ENCODE peak calls at places on chromosomes 3 and 15, in seven cellular contexts. One of them, this sample, is unnamed.

GRCh38 chr15:80479191-80479590 is 75.0 kb downstream of the ARNT2 start:
- DNase-seq in amygdala: no peak
- DNase-seq in epithelial cell of prostate: no peak
- DNase-seq in stimulated activated CD4-positive, alpha-beta T cell treated with anti-CD3 and anti-CD28 coated beads, Interleukin-12 subunit alpha, Interleukin-12 subunit beta, amount 100 ng/mL, for 24 hours: no peak
- DNase-seq in pons: no peak
- DNase-seq in activated effector memory CD4-positive, alpha-beta T cell treated with anti-CD3 and anti-CD28 coated beads, Interleukin-2, amount 50 U/mL, for 16 hours: no peak
- DNase-seq in fibroblast of villous mesenchyme: no peak
- DNase-seq in this sample: no peak

GRCh38 chr3:184554470-184554869 is 7.1 kb upstream of the EPHB3 start:
- DNase-seq in amygdala: no peak
- DNase-seq in epithelial cell of prostate: no peak
- DNase-seq in stimulated activated CD4-positive, alpha-beta T cell treated with anti-CD3 and anti-CD28 coated beads, Interleukin-12 subunit alpha, Interleukin-12 subunit beta, amount 100 ng/mL, for 24 hours: no peak
- DNase-seq in pons: no peak
- DNase-seq in activated effector memory CD4-positive, alpha-beta T cell treated with anti-CD3 and anti-CD28 coated beads, Interleukin-2, amount 50 U/mL, for 16 hours: no peak
- DNase-seq in fibroblast of villous mesenchyme: no peak
- DNase-seq in this sample: no peak

GRCh38 chr15:64761156-64761555 is 14.2 kb downstream of the RBPMS2 start:
- DNase-seq in amygdala: no peak
- DNase-seq in epithelial cell of prostate: no peak
- DNase-seq in stimulated activated CD4-positive, alpha-beta T cell treated with anti-CD3 and anti-CD28 coated beads, Interleukin-12 subunit alpha, Interleukin-12 subunit beta, amount 100 ng/mL, for 24 hours: no peak
- DNase-seq in pons: no peak
- DNase-seq in activated effector memory CD4-positive, alpha-beta T cell treated with anti-CD3 and anti-CD28 coated beads, Interleukin-2, amount 50 U/mL, for 16 hours: no peak
- DNase-seq in fibroblast of villous mesenchyme: no peak
- DNase-seq in this sample: no peak

GRCh38 chr3:88936837-88937236 is 170.6 kb upstream of the EPHA3 start:
- DNase-seq in amygdala: no peak
- DNase-seq in epithelial cell of prostate: no peak
- DNase-seq in stimulated activated CD4-positive, alpha-beta T cell treated with anti-CD3 and anti-CD28 coated beads, Interleukin-12 subunit alpha, Interleukin-12 subunit beta, amount 100 ng/mL, for 24 hours: no peak
- DNase-seq in pons: no peak
- DNase-seq in activated effector memory CD4-positive, alpha-beta T cell treated with anti-CD3 and anti-CD28 coated beads, Interleukin-2, amount 50 U/mL, for 16 hours: no peak
- DNase-seq in fibroblast of villous mesenchyme: no peak
- DNase-seq in this sample: no peak

GRCh38 chr3:99854899-99855298 is 37.2 kb downstream of the CMSS1 start:
- DNase-seq in amygdala: no peak
- DNase-seq in epithelial cell of prostate: no peak
- DNase-seq in stimulated activated CD4-positive, alpha-beta T cell treated with anti-CD3 and anti-CD28 coated beads, Interleukin-12 subunit alpha, Interleukin-12 subunit beta, amount 100 ng/mL, for 24 hours: no peak
- DNase-seq in pons: no peak
- DNase-seq in activated effector memory CD4-positive, alpha-beta T cell treated with anti-CD3 and anti-CD28 coated beads, Interleukin-2, amount 50 U/mL, for 16 hours: no peak
- DNase-seq in fibroblast of villous mesenchyme: no peak
- DNase-seq in this sample: no peak

GRCh38 chr3:50121416-50122032 is 32.8 kb downstream of the RBM5 start:
- DNase-seq in amygdala: peak
- DNase-seq in epithelial cell of prostate: peak
- DNase-seq in stimulated activated CD4-positive, alpha-beta T cell treated with anti-CD3 and anti-CD28 coated beads, Interleukin-12 subunit alpha, Interleukin-12 subunit beta, amount 100 ng/mL, for 24 hours: peak
- DNase-seq in pons: peak
- DNase-seq in activated effector memory CD4-positive, alpha-beta T cell treated with anti-CD3 and anti-CD28 coated beads, Interleukin-2, amount 50 U/mL, for 16 hours: peak
- DNase-seq in fibroblast of villous mesenchyme: peak
- DNase-seq in this sample: peak

GRCh38 chr3:141764041-141764440 is 833 bp downstream of the GRK7 start:
- DNase-seq in amygdala: no peak
- DNase-seq in epithelial cell of prostate: no peak
- DNase-seq in stimulated activated CD4-positive, alpha-beta T cell treated with anti-CD3 and anti-CD28 coated beads, Interleukin-12 subunit alpha, Interleukin-12 subunit beta, amount 100 ng/mL, for 24 hours: no peak
- DNase-seq in pons: no peak
- DNase-seq in activated effector memory CD4-positive, alpha-beta T cell treated with anti-CD3 and anti-CD28 coated beads, Interleukin-2, amount 50 U/mL, for 16 hours: no peak
- DNase-seq in fibroblast of villous mesenchyme: no peak
- DNase-seq in this sample: no peak

GRCh38 chr3:142319094-142319493 is 93.7 kb upstream of the GK5 start:
- DNase-seq in amygdala: no peak
- DNase-seq in epithelial cell of prostate: no peak
- DNase-seq in stimulated activated CD4-positive, alpha-beta T cell treated with anti-CD3 and anti-CD28 coated beads, Interleukin-12 subunit alpha, Interleukin-12 subunit beta, amount 100 ng/mL, for 24 hours: no peak
- DNase-seq in pons: no peak
- DNase-seq in activated effector memory CD4-positive, alpha-beta T cell treated with anti-CD3 and anti-CD28 coated beads, Interleukin-2, amount 50 U/mL, for 16 hours: no peak
- DNase-seq in fibroblast of villous mesenchyme: peak
- DNase-seq in this sample: no peak

GRCh38 chr3:58203541-58203940 is 7.2 kb downstream of the DNASE1L3 start:
- DNase-seq in amygdala: no peak
- DNase-seq in epithelial cell of prostate: no peak
- DNase-seq in stimulated activated CD4-positive, alpha-beta T cell treated with anti-CD3 and anti-CD28 coated beads, Interleukin-12 subunit alpha, Interleukin-12 subunit beta, amount 100 ng/mL, for 24 hours: no peak
- DNase-seq in pons: no peak
- DNase-seq in activated effector memory CD4-positive, alpha-beta T cell treated with anti-CD3 and anti-CD28 coated beads, Interleukin-2, amount 50 U/mL, for 16 hours: no peak
- DNase-seq in fibroblast of villous mesenchyme: no peak
- DNase-seq in this sample: no peak

GRCh38 chr15:42088801-42089640 is 5.3 kb downstream of the PLA2G4D start:
- DNase-seq in amygdala: no peak
- DNase-seq in epithelial cell of prostate: no peak
- DNase-seq in stimulated activated CD4-positive, alpha-beta T cell treated with anti-CD3 and anti-CD28 coated beads, Interleukin-12 subunit alpha, Interleukin-12 subunit beta, amount 100 ng/mL, for 24 hours: no peak
- DNase-seq in pons: no peak
- DNase-seq in activated effector memory CD4-positive, alpha-beta T cell treated with anti-CD3 and anti-CD28 coated beads, Interleukin-2, amount 50 U/mL, for 16 hours: no peak
- DNase-seq in fibroblast of villous mesenchyme: no peak
- DNase-seq in this sample: no peak

GRCh38 chr3:160758929-160759577 is 3.0 kb downstream of the PPM1L start:
- DNase-seq in amygdala: no peak
- DNase-seq in epithelial cell of prostate: no peak
- DNase-seq in stimulated activated CD4-positive, alpha-beta T cell treated with anti-CD3 and anti-CD28 coated beads, Interleukin-12 subunit alpha, Interleukin-12 subunit beta, amount 100 ng/mL, for 24 hours: no peak
- DNase-seq in pons: peak
- DNase-seq in activated effector memory CD4-positive, alpha-beta T cell treated with anti-CD3 and anti-CD28 coated beads, Interleukin-2, amount 50 U/mL, for 16 hours: no peak
- DNase-seq in fibroblast of villous mesenchyme: no peak
- DNase-seq in this sample: no peak

GRCh38 chr15:95286911-95287769 is 1043.4 kb upstream of the NR2F2 start:
- DNase-seq in amygdala: no peak
- DNase-seq in epithelial cell of prostate: no peak
- DNase-seq in stimulated activated CD4-positive, alpha-beta T cell treated with anti-CD3 and anti-CD28 coated beads, Interleukin-12 subunit alpha, Interleukin-12 subunit beta, amount 100 ng/mL, for 24 hours: no peak
- DNase-seq in pons: no peak
- DNase-seq in activated effector memory CD4-positive, alpha-beta T cell treated with anti-CD3 and anti-CD28 coated beads, Interleukin-2, amount 50 U/mL, for 16 hours: no peak
- DNase-seq in fibroblast of villous mesenchyme: no peak
- DNase-seq in this sample: no peak

GRCh38 chr3:126261037-126261436 is 80.7 kb upstream of the ALDH1L1 start:
- DNase-seq in amygdala: peak
- DNase-seq in epithelial cell of prostate: no peak
- DNase-seq in stimulated activated CD4-positive, alpha-beta T cell treated with anti-CD3 and anti-CD28 coated beads, Interleukin-12 subunit alpha, Interleukin-12 subunit beta, amount 100 ng/mL, for 24 hours: no peak
- DNase-seq in pons: no peak
- DNase-seq in activated effector memory CD4-positive, alpha-beta T cell treated with anti-CD3 and anti-CD28 coated beads, Interleukin-2, amount 50 U/mL, for 16 hours: no peak
- DNase-seq in fibroblast of villous mesenchyme: peak
- DNase-seq in this sample: no peak

GRCh38 chr15:29695486-29696167 is 126.6 kb downstream of the TJP1 start:
- DNase-seq in amygdala: no peak
- DNase-seq in epithelial cell of prostate: no peak
- DNase-seq in stimulated activated CD4-positive, alpha-beta T cell treated with anti-CD3 and anti-CD28 coated beads, Interleukin-12 subunit alpha, Interleukin-12 subunit beta, amount 100 ng/mL, for 24 hours: no peak
- DNase-seq in pons: no peak
- DNase-seq in activated effector memory CD4-positive, alpha-beta T cell treated with anti-CD3 and anti-CD28 coated beads, Interleukin-2, amount 50 U/mL, for 16 hours: no peak
- DNase-seq in fibroblast of villous mesenchyme: no peak
- DNase-seq in this sample: no peak

GRCh38 chr3:65667963-65668362 is 370.8 kb downstream of the MAGI1 start:
- DNase-seq in amygdala: no peak
- DNase-seq in epithelial cell of prostate: no peak
- DNase-seq in stimulated activated CD4-positive, alpha-beta T cell treated with anti-CD3 and anti-CD28 coated beads, Interleukin-12 subunit alpha, Interleukin-12 subunit beta, amount 100 ng/mL, for 24 hours: no peak
- DNase-seq in pons: no peak
- DNase-seq in activated effector memory CD4-positive, alpha-beta T cell treated with anti-CD3 and anti-CD28 coated beads, Interleukin-2, amount 50 U/mL, for 16 hours: no peak
- DNase-seq in fibroblast of villous mesenchyme: no peak
- DNase-seq in this sample: no peak

GRCh38 chr3:46469680-46470357 is 5.1 kb upstream of the LTF start:
- DNase-seq in amygdala: no peak
- DNase-seq in epithelial cell of prostate: no peak
- DNase-seq in stimulated activated CD4-positive, alpha-beta T cell treated with anti-CD3 and anti-CD28 coated beads, Interleukin-12 subunit alpha, Interleukin-12 subunit beta, amount 100 ng/mL, for 24 hours: no peak
- DNase-seq in pons: no peak
- DNase-seq in activated effector memory CD4-positive, alpha-beta T cell treated with anti-CD3 and anti-CD28 coated beads, Interleukin-2, amount 50 U/mL, for 16 hours: no peak
- DNase-seq in fibroblast of villous mesenchyme: no peak
- DNase-seq in this sample: no peak

GRCh38 chr15:38842991-38843610 is 278.5 kb upstream of the RASGRP1 start:
- DNase-seq in amygdala: no peak
- DNase-seq in epithelial cell of prostate: no peak
- DNase-seq in stimulated activated CD4-positive, alpha-beta T cell treated with anti-CD3 and anti-CD28 coated beads, Interleukin-12 subunit alpha, Interleukin-12 subunit beta, amount 100 ng/mL, for 24 hours: no peak
- DNase-seq in pons: no peak
- DNase-seq in activated effector memory CD4-positive, alpha-beta T cell treated with anti-CD3 and anti-CD28 coated beads, Interleukin-2, amount 50 U/mL, for 16 hours: no peak
- DNase-seq in fibroblast of villous mesenchyme: peak
- DNase-seq in this sample: no peak

GRCh38 chr3:159892171-159892791 is 96.4 kb upstream of the IL12A start:
- DNase-seq in amygdala: peak
- DNase-seq in epithelial cell of prostate: no peak
- DNase-seq in stimulated activated CD4-positive, alpha-beta T cell treated with anti-CD3 and anti-CD28 coated beads, Interleukin-12 subunit alpha, Interleukin-12 subunit beta, amount 100 ng/mL, for 24 hours: no peak
- DNase-seq in pons: peak
- DNase-seq in activated effector memory CD4-positive, alpha-beta T cell treated with anti-CD3 and anti-CD28 coated beads, Interleukin-2, amount 50 U/mL, for 16 hours: no peak
- DNase-seq in fibroblast of villous mesenchyme: no peak
- DNase-seq in this sample: no peak

GRCh38 chr3:38281895-38282686 is at the start of gene SLC22A14:
- DNase-seq in amygdala: no peak
- DNase-seq in epithelial cell of prostate: no peak
- DNase-seq in stimulated activated CD4-positive, alpha-beta T cell treated with anti-CD3 and anti-CD28 coated beads, Interleukin-12 subunit alpha, Interleukin-12 subunit beta, amount 100 ng/mL, for 24 hours: no peak
- DNase-seq in pons: no peak
- DNase-seq in activated effector memory CD4-positive, alpha-beta T cell treated with anti-CD3 and anti-CD28 coated beads, Interleukin-2, amount 50 U/mL, for 16 hours: no peak
- DNase-seq in fibroblast of villous mesenchyme: no peak
- DNase-seq in this sample: no peak

GRCh38 chr3:182971637-182972036 is 8.7 kb downstream of the DCUN1D1 start:
- DNase-seq in amygdala: no peak
- DNase-seq in epithelial cell of prostate: no peak
- DNase-seq in stimulated activated CD4-positive, alpha-beta T cell treated with anti-CD3 and anti-CD28 coated beads, Interleukin-12 subunit alpha, Interleukin-12 subunit beta, amount 100 ng/mL, for 24 hours: no peak
- DNase-seq in pons: no peak
- DNase-seq in activated effector memory CD4-positive, alpha-beta T cell treated with anti-CD3 and anti-CD28 coated beads, Interleukin-2, amount 50 U/mL, for 16 hours: no peak
- DNase-seq in fibroblast of villous mesenchyme: peak
- DNase-seq in this sample: no peak

GRCh38 chr3:183310936-183311335 is 57.9 kb downstream of the B3GNT5 start:
- DNase-seq in amygdala: no peak
- DNase-seq in epithelial cell of prostate: no peak
- DNase-seq in stimulated activated CD4-positive, alpha-beta T cell treated with anti-CD3 and anti-CD28 coated beads, Interleukin-12 subunit alpha, Interleukin-12 subunit beta, amount 100 ng/mL, for 24 hours: no peak
- DNase-seq in pons: no peak
- DNase-seq in activated effector memory CD4-positive, alpha-beta T cell treated with anti-CD3 and anti-CD28 coated beads, Interleukin-2, amount 50 U/mL, for 16 hours: no peak
- DNase-seq in fibroblast of villous mesenchyme: no peak
- DNase-seq in this sample: no peak

GRCh38 chr15:101020451-101020850 is 101.3 kb downstream of the LRRK1 start:
- DNase-seq in amygdala: no peak
- DNase-seq in epithelial cell of prostate: no peak
- DNase-seq in stimulated activated CD4-positive, alpha-beta T cell treated with anti-CD3 and anti-CD28 coated beads, Interleukin-12 subunit alpha, Interleukin-12 subunit beta, amount 100 ng/mL, for 24 hours: no peak
- DNase-seq in pons: no peak
- DNase-seq in activated effector memory CD4-positive, alpha-beta T cell treated with anti-CD3 and anti-CD28 coated beads, Interleukin-2, amount 50 U/mL, for 16 hours: no peak
- DNase-seq in fibroblast of villous mesenchyme: no peak
- DNase-seq in this sample: no peak

GRCh38 chr3:55330355-55330754 is 156.8 kb downstream of the WNT5A start:
- DNase-seq in amygdala: no peak
- DNase-seq in epithelial cell of prostate: peak
- DNase-seq in stimulated activated CD4-positive, alpha-beta T cell treated with anti-CD3 and anti-CD28 coated beads, Interleukin-12 subunit alpha, Interleukin-12 subunit beta, amount 100 ng/mL, for 24 hours: no peak
- DNase-seq in pons: no peak
- DNase-seq in activated effector memory CD4-positive, alpha-beta T cell treated with anti-CD3 and anti-CD28 coated beads, Interleukin-2, amount 50 U/mL, for 16 hours: no peak
- DNase-seq in fibroblast of villous mesenchyme: peak
- DNase-seq in this sample: no peak

This sample was measured in naive thymus-derived CD8-positive, alpha-beta T cell.